ENCODE peak calls at places on chromosomes 1 and 21, in seven cellular contexts. One of them, this sample, is unnamed.

GRCh38 chr1:21263653-21264225 is 26.5 kb downstream of the ECE1 start:
- DNase-seq in stimulated activated CD8-positive, alpha-beta memory T cell treated with anti-CD3 and anti-CD28 coated beads, Interleukin-12 subunit alpha, Interleukin-12 subunit beta, amount 100 ng/mL, for 4 hours: no peak
- DNase-seq in breast epithelium: no peak
- DNase-seq in amygdala: no peak
- DNase-seq in NCI-H1092 treated with DMSO at 0.1 percent for 48 hours: no peak
- DNase-seq in left cardiac atrium: no peak
- DNase-seq in Caki2: no peak
- DNase-seq in this sample: no peak

GRCh38 chr1:17540255-17541001 is 930 bp downstream of the ARHGEF10L start:
- DNase-seq in stimulated activated CD8-positive, alpha-beta memory T cell treated with anti-CD3 and anti-CD28 coated beads, Interleukin-12 subunit alpha, Interleukin-12 subunit beta, amount 100 ng/mL, for 4 hours: no peak
- DNase-seq in breast epithelium: no peak
- DNase-seq in amygdala: peak
- DNase-seq in NCI-H1092 treated with DMSO at 0.1 percent for 48 hours: no peak
- DNase-seq in left cardiac atrium: peak
- DNase-seq in Caki2: peak
- DNase-seq in this sample: no peak

GRCh38 chr1:151832318-151832984 is 849 bp upstream of the RORC start:
- DNase-seq in stimulated activated CD8-positive, alpha-beta memory T cell treated with anti-CD3 and anti-CD28 coated beads, Interleukin-12 subunit alpha, Interleukin-12 subunit beta, amount 100 ng/mL, for 4 hours: no peak
- DNase-seq in breast epithelium: peak
- DNase-seq in amygdala: no peak
- DNase-seq in NCI-H1092 treated with DMSO at 0.1 percent for 48 hours: peak
- DNase-seq in left cardiac atrium: peak
- DNase-seq in Caki2: peak
- DNase-seq in this sample: peak

GRCh38 chr1:48227165-48228013 is 4.9 kb downstream of the SLC5A9 start:
- DNase-seq in stimulated activated CD8-positive, alpha-beta memory T cell treated with anti-CD3 and anti-CD28 coated beads, Interleukin-12 subunit alpha, Interleukin-12 subunit beta, amount 100 ng/mL, for 4 hours: no peak
- DNase-seq in breast epithelium: no peak
- DNase-seq in amygdala: no peak
- DNase-seq in NCI-H1092 treated with DMSO at 0.1 percent for 48 hours: no peak
- DNase-seq in left cardiac atrium: no peak
- DNase-seq in Caki2: no peak
- DNase-seq in this sample: peak

GRCh38 chr1:93051961-93052360 is 27.1 kb upstream of the MTF2 start:
- DNase-seq in stimulated activated CD8-positive, alpha-beta memory T cell treated with anti-CD3 and anti-CD28 coated beads, Interleukin-12 subunit alpha, Interleukin-12 subunit beta, amount 100 ng/mL, for 4 hours: no peak
- DNase-seq in breast epithelium: no peak
- DNase-seq in amygdala: no peak
- DNase-seq in NCI-H1092 treated with DMSO at 0.1 percent for 48 hours: no peak
- DNase-seq in left cardiac atrium: no peak
- DNase-seq in Caki2: no peak
- DNase-seq in this sample: no peak

GRCh38 chr1:17687125-17687524 is 68.0 kb upstream of the ACTL8 start:
- DNase-seq in stimulated activated CD8-positive, alpha-beta memory T cell treated with anti-CD3 and anti-CD28 coated beads, Interleukin-12 subunit alpha, Interleukin-12 subunit beta, amount 100 ng/mL, for 4 hours: no peak
- DNase-seq in breast epithelium: no peak
- DNase-seq in amygdala: no peak
- DNase-seq in NCI-H1092 treated with DMSO at 0.1 percent for 48 hours: no peak
- DNase-seq in left cardiac atrium: no peak
- DNase-seq in Caki2: no peak
- DNase-seq in this sample: no peak

GRCh38 chr21:45950740-45951515 is 30.6 kb upstream of the COL6A1 start:
- DNase-seq in stimulated activated CD8-positive, alpha-beta memory T cell treated with anti-CD3 and anti-CD28 coated beads, Interleukin-12 subunit alpha, Interleukin-12 subunit beta, amount 100 ng/mL, for 4 hours: no peak
- DNase-seq in breast epithelium: peak
- DNase-seq in amygdala: no peak
- DNase-seq in NCI-H1092 treated with DMSO at 0.1 percent for 48 hours: peak
- DNase-seq in left cardiac atrium: peak
- DNase-seq in Caki2: peak
- DNase-seq in this sample: peak

GRCh38 chr1:100100202-100100601 is 32.5 kb downstream of the SASS6 start:
- DNase-seq in stimulated activated CD8-positive, alpha-beta memory T cell treated with anti-CD3 and anti-CD28 coated beads, Interleukin-12 subunit alpha, Interleukin-12 subunit beta, amount 100 ng/mL, for 4 hours: no peak
- DNase-seq in breast epithelium: no peak
- DNase-seq in amygdala: no peak
- DNase-seq in NCI-H1092 treated with DMSO at 0.1 percent for 48 hours: no peak
- DNase-seq in left cardiac atrium: no peak
- DNase-seq in Caki2: no peak
- DNase-seq in this sample: no peak

GRCh38 chr1:162347281-162347680 is 29.4 kb downstream of the SPATA46 start:
- DNase-seq in stimulated activated CD8-positive, alpha-beta memory T cell treated with anti-CD3 and anti-CD28 coated beads, Interleukin-12 subunit alpha, Interleukin-12 subunit beta, amount 100 ng/mL, for 4 hours: no peak
- DNase-seq in breast epithelium: no peak
- DNase-seq in amygdala: no peak
- DNase-seq in NCI-H1092 treated with DMSO at 0.1 percent for 48 hours: no peak
- DNase-seq in left cardiac atrium: no peak
- DNase-seq in Caki2: no peak
- DNase-seq in this sample: no peak

GRCh38 chr1:47791879-47792608 is 205.1 kb downstream of the TRABD2B start:
- DNase-seq in stimulated activated CD8-positive, alpha-beta memory T cell treated with anti-CD3 and anti-CD28 coated beads, Interleukin-12 subunit alpha, Interleukin-12 subunit beta, amount 100 ng/mL, for 4 hours: no peak
- DNase-seq in breast epithelium: no peak
- DNase-seq in amygdala: no peak
- DNase-seq in NCI-H1092 treated with DMSO at 0.1 percent for 48 hours: no peak
- DNase-seq in left cardiac atrium: peak
- DNase-seq in Caki2: no peak
- DNase-seq in this sample: no peak

GRCh38 chr1:29575277-29575676 is 339.0 kb downstream of the PTPRU start:
- DNase-seq in stimulated activated CD8-positive, alpha-beta memory T cell treated with anti-CD3 and anti-CD28 coated beads, Interleukin-12 subunit alpha, Interleukin-12 subunit beta, amount 100 ng/mL, for 4 hours: no peak
- DNase-seq in breast epithelium: no peak
- DNase-seq in amygdala: no peak
- DNase-seq in NCI-H1092 treated with DMSO at 0.1 percent for 48 hours: no peak
- DNase-seq in left cardiac atrium: no peak
- DNase-seq in Caki2: no peak
- DNase-seq in this sample: no peak

GRCh38 chr1:214901718-214902117 is 180.8 kb upstream of the KCNK2 start:
- DNase-seq in stimulated activated CD8-positive, alpha-beta memory T cell treated with anti-CD3 and anti-CD28 coated beads, Interleukin-12 subunit alpha, Interleukin-12 subunit beta, amount 100 ng/mL, for 4 hours: no peak
- DNase-seq in breast epithelium: no peak
- DNase-seq in amygdala: no peak
- DNase-seq in NCI-H1092 treated with DMSO at 0.1 percent for 48 hours: no peak
- DNase-seq in left cardiac atrium: no peak
- DNase-seq in Caki2: peak
- DNase-seq in this sample: no peak

GRCh38 chr21:25563399-25564116 is 43.7 kb downstream of the MRPL39 start:
- DNase-seq in stimulated activated CD8-positive, alpha-beta memory T cell treated with anti-CD3 and anti-CD28 coated beads, Interleukin-12 subunit alpha, Interleukin-12 subunit beta, amount 100 ng/mL, for 4 hours: no peak
- DNase-seq in breast epithelium: no peak
- DNase-seq in amygdala: no peak
- DNase-seq in NCI-H1092 treated with DMSO at 0.1 percent for 48 hours: no peak
- DNase-seq in left cardiac atrium: no peak
- DNase-seq in Caki2: no peak
- DNase-seq in this sample: no peak

GRCh38 chr1:151995774-151996173 is 2.1 kb upstream of the S100A10 start:
- DNase-seq in stimulated activated CD8-positive, alpha-beta memory T cell treated with anti-CD3 and anti-CD28 coated beads, Interleukin-12 subunit alpha, Interleukin-12 subunit beta, amount 100 ng/mL, for 4 hours: no peak
- DNase-seq in breast epithelium: no peak
- DNase-seq in amygdala: no peak
- DNase-seq in NCI-H1092 treated with DMSO at 0.1 percent for 48 hours: no peak
- DNase-seq in left cardiac atrium: no peak
- DNase-seq in Caki2: no peak
- DNase-seq in this sample: no peak

GRCh38 chr1:19704247-19705113 is 39.8 kb downstream of the HTR6 start:
- DNase-seq in stimulated activated CD8-positive, alpha-beta memory T cell treated with anti-CD3 and anti-CD28 coated beads, Interleukin-12 subunit alpha, Interleukin-12 subunit beta, amount 100 ng/mL, for 4 hours: peak
- DNase-seq in breast epithelium: peak
- DNase-seq in amygdala: peak
- DNase-seq in NCI-H1092 treated with DMSO at 0.1 percent for 48 hours: peak
- DNase-seq in left cardiac atrium: peak
- DNase-seq in Caki2: peak
- DNase-seq in this sample: peak

GRCh38 chr1:76230894-76231293 is 156.3 kb downstream of the ST6GALNAC3 start:
- DNase-seq in stimulated activated CD8-positive, alpha-beta memory T cell treated with anti-CD3 and anti-CD28 coated beads, Interleukin-12 subunit alpha, Interleukin-12 subunit beta, amount 100 ng/mL, for 4 hours: no peak
- DNase-seq in breast epithelium: no peak
- DNase-seq in amygdala: no peak
- DNase-seq in NCI-H1092 treated with DMSO at 0.1 percent for 48 hours: no peak
- DNase-seq in left cardiac atrium: no peak
- DNase-seq in Caki2: no peak
- DNase-seq in this sample: no peak

GRCh38 chr21:38359090-38359489 is 102.3 kb downstream of the KCNJ15 start:
- DNase-seq in stimulated activated CD8-positive, alpha-beta memory T cell treated with anti-CD3 and anti-CD28 coated beads, Interleukin-12 subunit alpha, Interleukin-12 subunit beta, amount 100 ng/mL, for 4 hours: no peak
- DNase-seq in breast epithelium: no peak
- DNase-seq in amygdala: no peak
- DNase-seq in NCI-H1092 treated with DMSO at 0.1 percent for 48 hours: no peak
- DNase-seq in left cardiac atrium: no peak
- DNase-seq in Caki2: no peak
- DNase-seq in this sample: no peak

GRCh38 chr1:8384088-8384487 is 66.2 kb downstream of the SLC45A1 start:
- DNase-seq in stimulated activated CD8-positive, alpha-beta memory T cell treated with anti-CD3 and anti-CD28 coated beads, Interleukin-12 subunit alpha, Interleukin-12 subunit beta, amount 100 ng/mL, for 4 hours: no peak
- DNase-seq in breast epithelium: no peak
- DNase-seq in amygdala: no peak
- DNase-seq in NCI-H1092 treated with DMSO at 0.1 percent for 48 hours: no peak
- DNase-seq in left cardiac atrium: no peak
- DNase-seq in Caki2: no peak
- DNase-seq in this sample: no peak

GRCh38 chr21:44265734-44266270 is 4.1 kb upstream of the DNMT3L start:
- DNase-seq in stimulated activated CD8-positive, alpha-beta memory T cell treated with anti-CD3 and anti-CD28 coated beads, Interleukin-12 subunit alpha, Interleukin-12 subunit beta, amount 100 ng/mL, for 4 hours: no peak
- DNase-seq in breast epithelium: no peak
- DNase-seq in amygdala: no peak
- DNase-seq in NCI-H1092 treated with DMSO at 0.1 percent for 48 hours: no peak
- DNase-seq in left cardiac atrium: peak
- DNase-seq in Caki2: no peak
- DNase-seq in this sample: no peak

GRCh38 chr1:160774886-160775719 is 20.9 kb upstream of the LY9 start:
- DNase-seq in stimulated activated CD8-positive, alpha-beta memory T cell treated with anti-CD3 and anti-CD28 coated beads, Interleukin-12 subunit alpha, Interleukin-12 subunit beta, amount 100 ng/mL, for 4 hours: no peak
- DNase-seq in breast epithelium: no peak
- DNase-seq in amygdala: no peak
- DNase-seq in NCI-H1092 treated with DMSO at 0.1 percent for 48 hours: no peak
- DNase-seq in left cardiac atrium: no peak
- DNase-seq in Caki2: no peak
- DNase-seq in this sample: no peak

GRCh38 chr1:91502882-91503184 is 2.2 kb downstream of the CDC7 start:
- DNase-seq in stimulated activated CD8-positive, alpha-beta memory T cell treated with anti-CD3 and anti-CD28 coated beads, Interleukin-12 subunit alpha, Interleukin-12 subunit beta, amount 100 ng/mL, for 4 hours: no peak
- DNase-seq in breast epithelium: no peak
- DNase-seq in amygdala: no peak
- DNase-seq in NCI-H1092 treated with DMSO at 0.1 percent for 48 hours: no peak
- DNase-seq in left cardiac atrium: no peak
- DNase-seq in Caki2: peak
- DNase-seq in this sample: no peak

GRCh38 chr1:216805233-216805632 is 82.0 kb upstream of the ESRRG start:
- DNase-seq in stimulated activated CD8-positive, alpha-beta memory T cell treated with anti-CD3 and anti-CD28 coated beads, Interleukin-12 subunit alpha, Interleukin-12 subunit beta, amount 100 ng/mL, for 4 hours: no peak
- DNase-seq in breast epithelium: no peak
- DNase-seq in amygdala: no peak
- DNase-seq in NCI-H1092 treated with DMSO at 0.1 percent for 48 hours: peak
- DNase-seq in left cardiac atrium: no peak
- DNase-seq in Caki2: no peak
- DNase-seq in this sample: no peak

GRCh38 chr1:202005958-202006357 is 4.4 kb upstream of the ELF3 start:
- DNase-seq in stimulated activated CD8-positive, alpha-beta memory T cell treated with anti-CD3 and anti-CD28 coated beads, Interleukin-12 subunit alpha, Interleukin-12 subunit beta, amount 100 ng/mL, for 4 hours: no peak
- DNase-seq in breast epithelium: no peak
- DNase-seq in amygdala: no peak
- DNase-seq in NCI-H1092 treated with DMSO at 0.1 percent for 48 hours: no peak
- DNase-seq in left cardiac atrium: no peak
- DNase-seq in Caki2: peak
- DNase-seq in this sample: no peak

GRCh38 chr1:108612496-108612895 is 48.4 kb downstream of the HENMT1 start:
- DNase-seq in stimulated activated CD8-positive, alpha-beta memory T cell treated with anti-CD3 and anti-CD28 coated beads, Interleukin-12 subunit alpha, Interleukin-12 subunit beta, amount 100 ng/mL, for 4 hours: no peak
- DNase-seq in breast epithelium: no peak
- DNase-seq in amygdala: no peak
- DNase-seq in NCI-H1092 treated with DMSO at 0.1 percent for 48 hours: no peak
- DNase-seq in left cardiac atrium: no peak
- DNase-seq in Caki2: no peak
- DNase-seq in this sample: no peak

GRCh38 chr1:35079003-35079930 is at the start of gene ZMYM1:
- DNase-seq in stimulated activated CD8-positive, alpha-beta memory T cell treated with anti-CD3 and anti-CD28 coated beads, Interleukin-12 subunit alpha, Interleukin-12 subunit beta, amount 100 ng/mL, for 4 hours: peak
- DNase-seq in breast epithelium: peak
- DNase-seq in amygdala: peak
- DNase-seq in NCI-H1092 treated with DMSO at 0.1 percent for 48 hours: peak
- DNase-seq in left cardiac atrium: peak
- DNase-seq in Caki2: peak
- DNase-seq in this sample: peak

GRCh38 chr1:95223110-95223509 is 10.9 kb upstream of the RWDD3 start:
- DNase-seq in stimulated activated CD8-positive, alpha-beta memory T cell treated with anti-CD3 and anti-CD28 coated beads, Interleukin-12 subunit alpha, Interleukin-12 subunit beta, amount 100 ng/mL, for 4 hours: no peak
- DNase-seq in breast epithelium: no peak
- DNase-seq in amygdala: no peak
- DNase-seq in NCI-H1092 treated with DMSO at 0.1 percent for 48 hours: no peak
- DNase-seq in left cardiac atrium: no peak
- DNase-seq in Caki2: no peak
- DNase-seq in this sample: no peak

GRCh38 chr1:19654386-19654785 is 10.3 kb downstream of the NBL1 start:
- DNase-seq in stimulated activated CD8-positive, alpha-beta memory T cell treated with anti-CD3 and anti-CD28 coated beads, Interleukin-12 subunit alpha, Interleukin-12 subunit beta, amount 100 ng/mL, for 4 hours: no peak
- DNase-seq in breast epithelium: no peak
- DNase-seq in amygdala: no peak
- DNase-seq in NCI-H1092 treated with DMSO at 0.1 percent for 48 hours: peak
- DNase-seq in left cardiac atrium: no peak
- DNase-seq in Caki2: no peak
- DNase-seq in this sample: peak

GRCh38 chr21:32414579-32415358 is 2.3 kb downstream of the EVA1C start:
- DNase-seq in stimulated activated CD8-positive, alpha-beta memory T cell treated with anti-CD3 and anti-CD28 coated beads, Interleukin-12 subunit alpha, Interleukin-12 subunit beta, amount 100 ng/mL, for 4 hours: no peak
- DNase-seq in breast epithelium: no peak
- DNase-seq in amygdala: no peak
- DNase-seq in NCI-H1092 treated with DMSO at 0.1 percent for 48 hours: no peak
- DNase-seq in left cardiac atrium: no peak
- DNase-seq in Caki2: no peak
- DNase-seq in this sample: no peak

GRCh38 chr21:33402011-33402979 is 918 bp upstream of the IFNGR2 start:
- DNase-seq in stimulated activated CD8-positive, alpha-beta memory T cell treated with anti-CD3 and anti-CD28 coated beads, Interleukin-12 subunit alpha, Interleukin-12 subunit beta, amount 100 ng/mL, for 4 hours: no peak
- DNase-seq in breast epithelium: peak
- DNase-seq in amygdala: peak
- DNase-seq in NCI-H1092 treated with DMSO at 0.1 percent for 48 hours: peak
- DNase-seq in left cardiac atrium: peak
- DNase-seq in Caki2: no peak
- DNase-seq in this sample: peak

GRCh38 chr1:107530543-107530942 is 389.7 kb downstream of the NTNG1 start:
- DNase-seq in stimulated activated CD8-positive, alpha-beta memory T cell treated with anti-CD3 and anti-CD28 coated beads, Interleukin-12 subunit alpha, Interleukin-12 subunit beta, amount 100 ng/mL, for 4 hours: no peak
- DNase-seq in breast epithelium: peak
- DNase-seq in amygdala: no peak
- DNase-seq in NCI-H1092 treated with DMSO at 0.1 percent for 48 hours: peak
- DNase-seq in left cardiac atrium: no peak
- DNase-seq in Caki2: no peak
- DNase-seq in this sample: no peak

GRCh38 chr1:11157867-11158266 is 31.3 kb upstream of the ANGPTL7 start:
- DNase-seq in stimulated activated CD8-positive, alpha-beta memory T cell treated with anti-CD3 and anti-CD28 coated beads, Interleukin-12 subunit alpha, Interleukin-12 subunit beta, amount 100 ng/mL, for 4 hours: no peak
- DNase-seq in breast epithelium: no peak
- DNase-seq in amygdala: no peak
- DNase-seq in NCI-H1092 treated with DMSO at 0.1 percent for 48 hours: peak
- DNase-seq in left cardiac atrium: peak
- DNase-seq in Caki2: no peak
- DNase-seq in this sample: no peak

GRCh38 chr1:5389101-5389885 is 602.9 kb downstream of the NPHP4 start:
- DNase-seq in stimulated activated CD8-positive, alpha-beta memory T cell treated with anti-CD3 and anti-CD28 coated beads, Interleukin-12 subunit alpha, Interleukin-12 subunit beta, amount 100 ng/mL, for 4 hours: peak
- DNase-seq in breast epithelium: no peak
- DNase-seq in amygdala: no peak
- DNase-seq in NCI-H1092 treated with DMSO at 0.1 percent for 48 hours: no peak
- DNase-seq in left cardiac atrium: no peak
- DNase-seq in Caki2: no peak
- DNase-seq in this sample: no peak

GRCh38 chr1:113256348-113256729 is 134.0 kb upstream of the MAGI3 start:
- DNase-seq in stimulated activated CD8-positive, alpha-beta memory T cell treated with anti-CD3 and anti-CD28 coated beads, Interleukin-12 subunit alpha, Interleukin-12 subunit beta, amount 100 ng/mL, for 4 hours: no peak
- DNase-seq in breast epithelium: no peak
- DNase-seq in amygdala: no peak
- DNase-seq in NCI-H1092 treated with DMSO at 0.1 percent for 48 hours: no peak
- DNase-seq in left cardiac atrium: no peak
- DNase-seq in Caki2: no peak
- DNase-seq in this sample: no peak

GRCh38 chr1:167973832-167974231 is 37.0 kb upstream of the MPC2 start:
- DNase-seq in stimulated activated CD8-positive, alpha-beta memory T cell treated with anti-CD3 and anti-CD28 coated beads, Interleukin-12 subunit alpha, Interleukin-12 subunit beta, amount 100 ng/mL, for 4 hours: no peak
- DNase-seq in breast epithelium: no peak
- DNase-seq in amygdala: no peak
- DNase-seq in NCI-H1092 treated with DMSO at 0.1 percent for 48 hours: no peak
- DNase-seq in left cardiac atrium: no peak
- DNase-seq in Caki2: no peak
- DNase-seq in this sample: no peak

GRCh38 chr1:241551759-241552638 is 19.8 kb downstream of the KMO start:
- DNase-seq in stimulated activated CD8-positive, alpha-beta memory T cell treated with anti-CD3 and anti-CD28 coated beads, Interleukin-12 subunit alpha, Interleukin-12 subunit beta, amount 100 ng/mL, for 4 hours: peak
- DNase-seq in breast epithelium: no peak
- DNase-seq in amygdala: peak
- DNase-seq in NCI-H1092 treated with DMSO at 0.1 percent for 48 hours: no peak
- DNase-seq in left cardiac atrium: peak
- DNase-seq in Caki2: no peak
- DNase-seq in this sample: peak

GRCh38 chr21:46191686-46192575 is 7.7 kb upstream of the SPATC1L start:
- DNase-seq in stimulated activated CD8-positive, alpha-beta memory T cell treated with anti-CD3 and anti-CD28 coated beads, Interleukin-12 subunit alpha, Interleukin-12 subunit beta, amount 100 ng/mL, for 4 hours: no peak
- DNase-seq in breast epithelium: no peak
- DNase-seq in amygdala: no peak
- DNase-seq in NCI-H1092 treated with DMSO at 0.1 percent for 48 hours: no peak
- DNase-seq in left cardiac atrium: peak
- DNase-seq in Caki2: no peak
- DNase-seq in this sample: no peak

GRCh38 chr1:21935393-21935804 is 1.7 kb downstream of the HSPG2 start:
- DNase-seq in stimulated activated CD8-positive, alpha-beta memory T cell treated with anti-CD3 and anti-CD28 coated beads, Interleukin-12 subunit alpha, Interleukin-12 subunit beta, amount 100 ng/mL, for 4 hours: no peak
- DNase-seq in breast epithelium: no peak
- DNase-seq in amygdala: no peak
- DNase-seq in NCI-H1092 treated with DMSO at 0.1 percent for 48 hours: no peak
- DNase-seq in left cardiac atrium: no peak
- DNase-seq in Caki2: peak
- DNase-seq in this sample: no peak

GRCh38 chr1:149903836-149904491 is 4.6 kb downstream of the BOLA1 start:
- DNase-seq in stimulated activated CD8-positive, alpha-beta memory T cell treated with anti-CD3 and anti-CD28 coated beads, Interleukin-12 subunit alpha, Interleukin-12 subunit beta, amount 100 ng/mL, for 4 hours: no peak
- DNase-seq in breast epithelium: no peak
- DNase-seq in amygdala: no peak
- DNase-seq in NCI-H1092 treated with DMSO at 0.1 percent for 48 hours: no peak
- DNase-seq in left cardiac atrium: no peak
- DNase-seq in Caki2: no peak
- DNase-seq in this sample: no peak

This sample was measured in upper lobe of left lung.